ENCODE peak calls at places on chromosome 2, in eight cellular contexts. L is GM04504; U is ELR; R is 8988T; A is PC-9; V is stimulated activated CD4-positive, alpha-beta T cell treated with anti-CD3 and anti-CD28 coated beads, Interleukin-4, amount 100 ng/mL, for 48 hours; T is AG09309; B is stimulated activated CD8-positive, alpha-beta memory T cell treated with anti-CD3 and anti-CD28 coated beads, Interleukin-7, amount 100 ng/mL, for 24 hours. F is an unnamed sample.

GRCh38 chr2:63488118-63488713 is 100.1 kb downstream of the WDPCP start:
- DNase-seq in L (peak), U (peak), R (no peak), A (peak), V (no peak), T (no peak), B (no peak), F (peak)

GRCh38 chr2:71336384-71336783 is 4.8 kb downstream of the ZNF638 start:
- DNase-seq in L (no peak), U (no peak), R (no peak), A (no peak), V (no peak), T (no peak), B (no peak), F (no peak)

GRCh38 chr2:88144271-88144670 is 16.4 kb upstream of the FABP1 start:
- DNase-seq in L (no peak), U (no peak), R (no peak), A (no peak), V (no peak), T (no peak), B (no peak), F (no peak)

GRCh38 chr2:163594572-163594971 is 141.2 kb downstream of the FIGN start:
- DNase-seq in L (no peak), U (no peak), R (no peak), A (no peak), V (no peak), T (no peak), B (no peak), F (no peak)

GRCh38 chr2:27638709-27639108 is 9.9 kb downstream of the GPN1 start:
- DNase-seq in L (peak), U (peak), R (no peak), A (no peak), V (no peak), T (no peak), B (no peak), F (peak)

GRCh38 chr2:114231921-114232320 is 210.5 kb upstream of the DPP10 start:
- DNase-seq in L (no peak), U (no peak), R (no peak), A (no peak), V (no peak), T (no peak), B (no peak), F (no peak)

GRCh38 chr2:9179572-9180201 is 26.9 kb upstream of the ASAP2 start:
- DNase-seq in L (peak), U (peak), R (no peak), A (peak), V (no peak), T (peak), B (no peak), F (peak)

GRCh38 chr2:237978058-237978712 is 11.4 kb downstream of the UBE2F start:
- DNase-seq in L (peak), U (no peak), R (no peak), A (no peak), V (no peak), T (no peak), B (no peak), F (no peak)

GRCh38 chr2:43075906-43076585 is 150.4 kb downstream of the ZFP36L2 start:
- DNase-seq in L (no peak), U (peak), R (no peak), A (peak), V (no peak), T (peak), B (no peak), F (peak)

GRCh38 chr2:231987088-231987788 is 25.7 kb downstream of the DIS3L2 start:
- DNase-seq in L (peak), U (no peak), R (no peak), A (no peak), V (no peak), T (no peak), B (no peak), F (no peak)

GRCh38 chr2:212536385-212537310 is 2.0 kb downstream of the ERBB4 start:
- DNase-seq in L (no peak), U (peak), R (no peak), A (peak), V (no peak), T (no peak), B (no peak), F (no peak)

GRCh38 chr2:96325038-96325883 is at the start of gene ITPRIPL1:
- DNase-seq in L (no peak), U (peak), R (no peak), A (no peak), V (peak), T (no peak), B (no peak), F (no peak)

GRCh38 chr2:197307933-197308521 is 2.6 kb downstream of the ANKRD44 start:
- DNase-seq in L (no peak), U (no peak), R (no peak), A (no peak), V (no peak), T (no peak), B (no peak), F (no peak)

GRCh38 chr2:151410485-151410833 is 757 bp downstream of the RIF1 start:
- DNase-seq in L (peak), U (peak), R (no peak), A (peak), V (peak), T (no peak), B (peak), F (no peak)

GRCh38 chr2:109143214-109144187 is 14.5 kb downstream of the SH3RF3 start:
- DNase-seq in L (no peak), U (no peak), R (no peak), A (no peak), V (peak), T (no peak), B (no peak), F (no peak)

GRCh38 chr2:38091757-38092156 is 15.8 kb upstream of the CYP1B1 start:
- DNase-seq in L (no peak), U (no peak), R (no peak), A (no peak), V (no peak), T (no peak), B (no peak), F (no peak)

GRCh38 chr2:230405824-230406223 is 10.2 kb upstream of the SP100 start:
- DNase-seq in L (no peak), U (no peak), R (no peak), A (no peak), V (no peak), T (no peak), B (no peak), F (no peak)

GRCh38 chr2:222978850-222979249 is 73.1 kb upstream of the KCNE4 start:
- DNase-seq in L (no peak), U (no peak), R (no peak), A (no peak), V (no peak), T (no peak), B (no peak), F (no peak)

GRCh38 chr2:112109278-112109677 is 28.9 kb upstream of the FBLN7 start:
- DNase-seq in L (no peak), U (no peak), R (no peak), A (no peak), V (no peak), T (no peak), B (no peak), F (no peak)

GRCh38 chr2:216632952-216633615 is at the start of gene IGFBP2:
- DNase-seq in L (no peak), U (peak), R (peak), A (peak), V (no peak), T (no peak), B (peak), F (no peak)

GRCh38 chr2:11558206-11558886 is 24.5 kb downstream of the GREB1 start:
- DNase-seq in L (no peak), U (no peak), R (no peak), A (no peak), V (no peak), T (no peak), B (no peak), F (no peak)

GRCh38 chr2:57373530-57373929 is 673.1 kb upstream of the VRK2 start:
- DNase-seq in L (peak), U (peak), R (no peak), A (no peak), V (no peak), T (no peak), B (no peak), F (peak)

F was measured in skeletal muscle cell.